ENCODE peak calls at places on chromosomes 12 and 14, in nine cellular contexts. T is NB4, W is suprapubic skin, C is A549, U is H54, I is GM12891, G is GM12892, K is breast epithelium, O is K562. N is an unnamed sample.

GRCh38 chr12:62862259-62862881 is 72.6 kb downstream of the PPM1H start:
- DNase-seq in W (no peak), T (no peak), O (no peak), G (no peak), U (peak; percentile 24), K (no peak), I (no peak), C (no peak), N (no peak)

GRCh38 chr14:29865299-29865698 is 62.3 kb downstream of the PRKD1 start:
- DNase-seq in G (no peak), T (no peak), C (no peak), W (no peak), K (no peak), I (no peak), U (no peak), O (no peak), N (no peak)

GRCh38 chr12:6852651-6853354 is 853 bp downstream of the USP5 start:
- DNase-seq in G (no peak), C (peak; percentile 59), U (peak; percentile 58), I (no peak), O (peak; percentile 63), W (no peak), K (no peak), T (peak; percentile 58), N (peak; percentile 96)

GRCh38 chr14:77024171-77024627 is 4.3 kb downstream of the IRF2BPL start:
- DNase-seq in I (no peak), C (peak; percentile 80), K (no peak), T (no peak), G (no peak), U (no peak), W (no peak), O (peak; percentile 40), N (peak; percentile 30)

GRCh38 chr12:1796515-1797010 is 23.8 kb upstream of the LRTM2 start:
- DNase-seq in W (no peak), O (no peak), C (no peak), U (no peak), T (peak; percentile 86), K (no peak), G (no peak), I (no peak), N (no peak)

GRCh38 chr12:93883436-93884154 is 206.4 kb downstream of the CRADD start:
- DNase-seq in W (no peak), U (peak; percentile 26), T (no peak), O (no peak), G (no peak), I (no peak), C (peak; percentile 40), K (no peak), N (no peak)

GRCh38 chr12:118189761-118190181 is 53.8 kb downstream of the PEBP1 start:
- DNase-seq in U (no peak), K (no peak), C (no peak), O (no peak), G (no peak), I (no peak), W (no peak), T (no peak), N (no peak)

GRCh38 chr12:21526053-21526452 is at the start of gene SPX:
- DNase-seq in K (no peak), O (no peak), W (no peak), I (no peak), T (peak; percentile 32), U (no peak), C (peak; percentile 72), G (no peak), N (no peak)

GRCh38 chr12:4277205-4277543 is 3.6 kb downstream of the CCND2 start:
- DNase-seq in T (no peak), W (no peak), K (no peak), I (no peak), O (no peak), C (no peak), G (no peak), U (no peak), N (no peak)

GRCh38 chr12:4277856-4278581 is 4.5 kb downstream of the CCND2 start:
- DNase-seq in U (no peak), I (no peak), C (no peak), G (no peak), O (no peak), K (no peak), W (no peak), T (no peak), N (no peak)

GRCh38 chr12:4276524-4277204 is 3.1 kb downstream of the CCND2 start:
- DNase-seq in U (peak; percentile 74), W (peak; percentile 91), I (peak; percentile 71), K (peak; percentile 78), G (peak; percentile 64), O (peak; percentile 61), C (peak; percentile 84), T (peak; percentile 91), N (peak; percentile 85)

GRCh38 chr12:4279120-4279690 is 5.6 kb downstream of the CCND2 start:
- DNase-seq in U (no peak), I (no peak), T (no peak), C (no peak), K (no peak), O (no peak), W (no peak), G (no peak), N (no peak)

DNA sequence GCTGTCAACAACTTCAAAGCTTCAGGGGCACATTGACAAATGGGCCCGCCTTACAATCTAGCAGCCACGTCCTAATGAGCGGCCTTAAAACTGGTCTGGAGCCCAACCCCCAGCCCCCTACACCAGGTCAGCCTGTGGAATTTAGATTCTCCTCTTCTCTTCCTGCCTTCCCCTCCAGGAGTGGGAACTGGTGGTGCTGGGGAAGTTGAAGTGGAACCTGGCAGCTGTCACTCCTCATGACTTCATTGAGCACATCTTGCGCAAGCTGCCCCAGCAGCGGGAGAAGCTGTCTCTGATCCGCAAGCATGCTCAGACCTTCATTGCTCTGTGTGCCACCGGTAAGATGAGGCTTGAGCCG is 5.0 kb downstream of the CCND2 start:
- DNase-seq in W (no peak), T (peak; percentile 70), C (no peak), O (no peak), G (no peak), I (no peak), K (no peak), U (no peak), N (no peak)
- TF ChIP-seq POLR2A in W (no peak), T (no peak), C (no peak), O (no peak), G (no peak), I (peak; percentile 33), K (no peak), U (no peak), N (no peak)

GRCh38 chr12:12891646-12892355 is 439 bp downstream of the GPRC5A start:
- DNase-seq in K (no peak), C (no peak), G (no peak), U (no peak), W (no peak), T (no peak), I (no peak), O (no peak), N (no peak)

GRCh38 chr12:12889701-12890100 is 1.7 kb upstream of the GPRC5A start:
- DNase-seq in U (no peak), T (no peak), I (no peak), G (no peak), C (no peak), O (no peak), W (no peak), K (no peak), N (no peak)

GRCh38 chr12:12892670-12893290 is 1.4 kb downstream of the GPRC5A start:
- DNase-seq in T (no peak), G (no peak), K (no peak), W (no peak), C (no peak), U (no peak), I (no peak), O (no peak), N (no peak)

GRCh38 chr12:12890492-12890814 is 909 bp upstream of the GPRC5A start:
- DNase-seq in O (no peak), T (no peak), I (no peak), G (no peak), U (no peak), W (no peak), K (no peak), C (no peak), N (no peak)

GRCh38 chr12:12890815-12891645 is at the start of gene GPRC5A:
- DNase-seq in U (peak; percentile 65), C (peak; percentile 99), W (peak; percentile 92), T (peak; percentile 54), I (no peak), G (no peak), K (peak; percentile 90), O (peak; percentile 58), N (peak; percentile 59)
- TF ChIP-seq POLR2A in U (peak; percentile 89), C (peak; percentile 99), W (no peak), T (no peak), I (no peak), G (no peak), K (peak; percentile 74), O (no peak), N (no peak)

GRCh38 chr12:121858318-121858661 is 369 bp downstream of the HPD start:
- DNase-seq in T (no peak), G (no peak), O (no peak), I (no peak), C (no peak), U (no peak), K (no peak), W (no peak), N (no peak)

GRCh38 chr12:121857322-121858246 is 1.1 kb downstream of the HPD start:
- DNase-seq in U (no peak), W (no peak), T (no peak), I (no peak), C (no peak), K (no peak), O (peak; percentile 24), G (no peak), N (peak; percentile 63)

GRCh38 chr12:121860257-121860656 is 1.6 kb upstream of the HPD start:
- DNase-seq in K (no peak), W (no peak), T (no peak), U (no peak), G (no peak), I (no peak), O (no peak), C (no peak), N (peak; percentile 58)

GRCh38 chr12:121861549-121862254 is 3.0 kb upstream of the HPD start:
- DNase-seq in U (no peak), T (peak; percentile 44), G (no peak), W (no peak), K (no peak), O (no peak), I (no peak), C (no peak), N (peak; percentile 53)

DNA sequence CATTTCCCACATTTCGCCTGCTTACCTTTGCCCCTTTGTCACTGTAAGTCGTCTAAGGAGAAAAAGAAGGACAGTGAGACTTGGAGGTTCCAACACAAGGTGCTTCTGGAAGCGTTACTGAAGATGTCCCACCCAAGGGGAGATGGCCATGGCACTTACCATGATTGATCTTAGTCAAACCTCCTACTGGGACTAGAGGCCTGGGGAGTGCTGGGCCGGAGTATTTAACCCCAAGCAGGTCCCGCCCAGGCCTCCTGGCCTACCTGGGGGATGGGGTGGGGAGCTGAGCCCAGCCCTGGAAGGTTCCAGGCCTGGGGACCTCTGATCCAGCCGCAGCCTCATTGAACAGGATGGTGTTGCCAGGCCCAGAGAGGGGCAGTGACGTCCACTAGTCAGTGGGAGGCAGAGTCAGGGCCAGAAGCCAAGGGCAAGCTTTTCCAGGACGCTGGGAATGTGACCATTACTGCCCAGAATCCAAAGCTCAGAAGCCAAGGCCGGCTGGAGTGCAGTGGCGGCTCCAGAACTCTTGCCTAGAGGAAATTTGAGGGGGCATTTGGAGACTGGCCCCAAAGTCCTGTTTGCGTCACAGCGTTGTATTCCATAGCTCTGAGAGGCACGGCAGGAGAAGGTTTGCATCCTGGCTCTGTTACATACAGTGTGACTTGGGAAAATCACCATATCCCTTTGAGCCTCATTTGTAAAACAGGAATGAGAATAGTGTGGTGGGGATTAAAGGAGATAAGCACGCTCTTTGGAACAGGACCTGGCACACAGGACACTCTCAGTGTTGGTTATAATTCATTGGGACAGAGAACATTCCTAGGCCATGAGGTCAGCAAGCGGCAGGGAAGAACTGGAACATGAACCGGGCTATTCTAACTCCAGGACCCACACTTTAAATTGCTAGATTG is at the start of gene HPD:
- DNase-seq in T (no peak), C (peak; percentile 51), W (no peak), K (peak; percentile 68), O (no peak), U (peak; percentile 74), G (no peak), I (no peak), N (no peak)
- TF ChIP-seq POLR2A in T (no peak), C (no peak), W (no peak), K (no peak), O (no peak), U (no peak), G (no peak), I (no peak), N (no peak)

GRCh38 chr12:106145539-106146447 is 7.0 kb upstream of the NUAK1 start:
- DNase-seq in O (no peak), W (no peak), K (no peak), U (no peak), C (no peak), G (no peak), I (no peak), T (no peak), N (no peak)
- TF ChIP-seq POLR2A in O (no peak), W (no peak), K (no peak), U (no peak), C (no peak), G (no peak), I (no peak), T (no peak), N (no peak)

N was measured in erythroblast.